ENCODE peak calls at places on chromosomes 13 and 19, in four cellular contexts. One of them, this sample, is unnamed.

GRCh38 chr19:35992902-35993765 is 1.9 kb upstream of the SDHAF1 start:
- DNase-seq in transverse colon: no peak
- DNase-seq in kidney epithelial cell: no peak
- DNase-seq in hepatocyte: no peak
- DNase-seq in this sample: no peak

GRCh38 chr13:100128838-100129237 is 39.9 kb downstream of the PCCA start:
- DNase-seq in transverse colon: no peak
- DNase-seq in kidney epithelial cell: no peak
- DNase-seq in hepatocyte: peak
- DNase-seq in this sample: no peak

GRCh38 chr19:43311706-43312105 is 41.8 kb upstream of the CD177 start:
- DNase-seq in transverse colon: no peak
- DNase-seq in kidney epithelial cell: no peak
- DNase-seq in hepatocyte: no peak
- DNase-seq in this sample: no peak

GRCh38 chr13:56166864-56167263 is 973.9 kb upstream of the PRR20A start:
- DNase-seq in transverse colon: no peak
- DNase-seq in kidney epithelial cell: no peak
- DNase-seq in hepatocyte: no peak
- DNase-seq in this sample: no peak

GRCh38 chr13:31882794-31883193 is 143.5 kb downstream of the RXFP2 start:
- DNase-seq in transverse colon: no peak
- DNase-seq in kidney epithelial cell: no peak
- DNase-seq in hepatocyte: no peak
- DNase-seq in this sample: no peak

GRCh38 chr13:23578411-23579071 is 8.3 kb downstream of the TNFRSF19 start:
- DNase-seq in transverse colon: peak
- DNase-seq in kidney epithelial cell: no peak
- DNase-seq in hepatocyte: peak
- DNase-seq in this sample: no peak

GRCh38 chr13:111630411-111630810 is 310.0 kb downstream of the TEX29 start:
- DNase-seq in transverse colon: no peak
- DNase-seq in kidney epithelial cell: no peak
- DNase-seq in hepatocyte: no peak
- DNase-seq in this sample: no peak

GRCh38 chr19:16579381-16579780 is 7.2 kb upstream of the SLC35E1 start:
- DNase-seq in transverse colon: no peak
- DNase-seq in kidney epithelial cell: no peak
- DNase-seq in hepatocyte: no peak
- DNase-seq in this sample: no peak

GRCh38 chr13:91722267-91722884 is 324.0 kb downstream of the GPC5 start:
- DNase-seq in transverse colon: no peak
- DNase-seq in kidney epithelial cell: no peak
- DNase-seq in hepatocyte: peak
- DNase-seq in this sample: no peak

GRCh38 chr19:32404213-32404938 is 1.2 kb upstream of the DPY19L3 start:
- DNase-seq in transverse colon: no peak
- DNase-seq in kidney epithelial cell: no peak
- DNase-seq in hepatocyte: no peak
- DNase-seq in this sample: no peak

GRCh38 chr19:35260694-35261304 is 8.0 kb upstream of the USF2 start:
- DNase-seq in transverse colon: no peak
- DNase-seq in kidney epithelial cell: no peak
- DNase-seq in hepatocyte: no peak
- DNase-seq in this sample: no peak

GRCh38 chr13:109401891-109402290 is 384.5 kb downstream of the IRS2 start:
- DNase-seq in transverse colon: no peak
- DNase-seq in kidney epithelial cell: no peak
- DNase-seq in hepatocyte: no peak
- DNase-seq in this sample: no peak

GRCh38 chr13:63864171-63864902 is 2448.7 kb upstream of the PCDH20 start:
- DNase-seq in transverse colon: no peak
- DNase-seq in kidney epithelial cell: no peak
- DNase-seq in hepatocyte: no peak
- DNase-seq in this sample: no peak

GRCh38 chr13:111952814-111953213 is 114.1 kb upstream of the SOX1 start:
- DNase-seq in transverse colon: no peak
- DNase-seq in kidney epithelial cell: no peak
- DNase-seq in hepatocyte: no peak
- DNase-seq in this sample: no peak

GRCh38 chr19:11089254-11090013 is at the start of gene LDLR:
- DNase-seq in transverse colon: peak
- DNase-seq in kidney epithelial cell: peak
- DNase-seq in hepatocyte: peak
- DNase-seq in this sample: peak

GRCh38 chr13:106349080-106349841 is 186.2 kb downstream of the EFNB2 start:
- DNase-seq in transverse colon: peak
- DNase-seq in kidney epithelial cell: peak
- DNase-seq in hepatocyte: peak
- DNase-seq in this sample: no peak

GRCh38 chr13:59126474-59126873 is 1037.3 kb downstream of the DIAPH3 start:
- DNase-seq in transverse colon: no peak
- DNase-seq in kidney epithelial cell: no peak
- DNase-seq in hepatocyte: no peak
- DNase-seq in this sample: no peak

GRCh38 chr13:76245216-76245615 is 609.1 kb downstream of the LMO7 start:
- DNase-seq in transverse colon: no peak
- DNase-seq in kidney epithelial cell: no peak
- DNase-seq in hepatocyte: no peak
- DNase-seq in this sample: no peak

GRCh38 chr13:98476106-98476505 is 100.8 kb downstream of the STK24 start:
- DNase-seq in transverse colon: no peak
- DNase-seq in kidney epithelial cell: no peak
- DNase-seq in hepatocyte: no peak
- DNase-seq in this sample: no peak

GRCh38 chr19:6772028-6772865 is at the start of gene VAV1:
- DNase-seq in transverse colon: peak
- DNase-seq in kidney epithelial cell: no peak
- DNase-seq in hepatocyte: no peak
- DNase-seq in this sample: no peak

GRCh38 chr19:39038098-39038497 is 5.7 kb upstream of the FBXO27 start:
- DNase-seq in transverse colon: peak
- DNase-seq in kidney epithelial cell: no peak
- DNase-seq in hepatocyte: peak
- DNase-seq in this sample: no peak

GRCh38 chr19:45186509-45187334 is 8.1 kb downstream of the BLOC1S3 start:
- DNase-seq in transverse colon: no peak
- DNase-seq in kidney epithelial cell: no peak
- DNase-seq in hepatocyte: no peak
- DNase-seq in this sample: peak

GRCh38 chr19:5560156-5560555 is 7.6 kb downstream of the TINCR start:
- DNase-seq in transverse colon: no peak
- DNase-seq in kidney epithelial cell: no peak
- DNase-seq in hepatocyte: no peak
- DNase-seq in this sample: no peak

GRCh38 chr13:106100261-106100919 is 435.1 kb downstream of the EFNB2 start:
- DNase-seq in transverse colon: peak
- DNase-seq in kidney epithelial cell: no peak
- DNase-seq in hepatocyte: peak
- DNase-seq in this sample: no peak

GRCh38 chr19:7611541-7612279 is 16.0 kb downstream of the CAMSAP3 start:
- DNase-seq in transverse colon: no peak
- DNase-seq in kidney epithelial cell: no peak
- DNase-seq in hepatocyte: no peak
- DNase-seq in this sample: no peak

GRCh38 chr13:73714522-73714921 is 419.7 kb downstream of the KLF12 start:
- DNase-seq in transverse colon: no peak
- DNase-seq in kidney epithelial cell: no peak
- DNase-seq in hepatocyte: no peak
- DNase-seq in this sample: no peak

GRCh38 chr13:68358218-68358817 is 1128.2 kb upstream of the PCDH9 start:
- DNase-seq in transverse colon: no peak
- DNase-seq in kidney epithelial cell: no peak
- DNase-seq in hepatocyte: no peak
- DNase-seq in this sample: no peak

GRCh38 chr13:83333614-83334388 is 548.5 kb downstream of the SLITRK1 start:
- DNase-seq in transverse colon: no peak
- DNase-seq in kidney epithelial cell: no peak
- DNase-seq in hepatocyte: no peak
- DNase-seq in this sample: no peak
- H3K4me3 ChIP-seq in transverse colon: no peak
- H3K4me3 ChIP-seq in kidney epithelial cell: no peak
- H3K4me3 ChIP-seq in hepatocyte: no peak
- H3K4me3 ChIP-seq in this sample: no peak

GRCh38 chr13:40749327-40749726 is 21.7 kb downstream of the MRPS31 start:
- DNase-seq in transverse colon: no peak
- DNase-seq in kidney epithelial cell: no peak
- DNase-seq in hepatocyte: no peak
- DNase-seq in this sample: no peak
- TF ChIP-seq CTCF in transverse colon: no peak
- TF ChIP-seq CTCF in kidney epithelial cell: peak
- TF ChIP-seq CTCF in hepatocyte: peak
- TF ChIP-seq CTCF in this sample: no peak

GRCh38 chr19:19214892-19215291 is 3.1 kb downstream of the NCAN start:
- DNase-seq in transverse colon: no peak
- DNase-seq in kidney epithelial cell: no peak
- DNase-seq in hepatocyte: peak
- DNase-seq in this sample: no peak
- H3K4me3 ChIP-seq in transverse colon: no peak
- H3K4me3 ChIP-seq in kidney epithelial cell: no peak
- H3K4me3 ChIP-seq in hepatocyte: no peak
- H3K4me3 ChIP-seq in this sample: no peak

DNA sequence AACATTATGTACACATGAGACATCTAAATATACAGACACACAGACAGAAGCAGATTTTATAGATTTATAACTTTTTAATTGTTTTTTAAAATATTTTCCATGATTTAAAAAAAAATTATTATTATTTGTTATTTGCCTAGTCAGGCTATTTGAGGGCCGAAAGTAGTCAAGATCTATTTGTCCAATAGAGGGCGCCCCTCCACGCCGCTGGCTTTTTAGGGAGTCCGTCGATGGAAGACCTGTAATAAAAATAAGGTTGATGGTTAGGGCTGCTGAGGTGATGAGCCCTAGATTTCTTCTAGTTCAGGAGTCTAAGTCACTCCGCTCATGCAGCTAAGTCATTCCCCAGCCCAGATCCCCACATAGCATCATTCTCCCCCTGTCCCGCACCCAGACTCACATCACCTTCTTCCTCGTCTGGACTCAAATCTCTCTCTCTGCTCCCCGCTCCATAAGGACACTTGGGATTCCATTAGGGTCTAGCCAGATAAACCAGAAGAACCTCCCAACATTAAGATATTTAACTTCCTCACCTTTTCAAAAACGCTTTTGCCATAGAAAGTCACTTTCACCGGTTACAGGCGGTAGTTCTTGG is 33.9 kb upstream of the CEACAM21 start:
- DNase-seq in transverse colon: peak
- DNase-seq in kidney epithelial cell: no peak
- DNase-seq in hepatocyte: no peak
- DNase-seq in this sample: no peak
- TF ChIP-seq CTCF in transverse colon: peak
- TF ChIP-seq CTCF in kidney epithelial cell: peak
- TF ChIP-seq CTCF in hepatocyte: peak
- TF ChIP-seq CTCF in this sample: peak

DNA sequence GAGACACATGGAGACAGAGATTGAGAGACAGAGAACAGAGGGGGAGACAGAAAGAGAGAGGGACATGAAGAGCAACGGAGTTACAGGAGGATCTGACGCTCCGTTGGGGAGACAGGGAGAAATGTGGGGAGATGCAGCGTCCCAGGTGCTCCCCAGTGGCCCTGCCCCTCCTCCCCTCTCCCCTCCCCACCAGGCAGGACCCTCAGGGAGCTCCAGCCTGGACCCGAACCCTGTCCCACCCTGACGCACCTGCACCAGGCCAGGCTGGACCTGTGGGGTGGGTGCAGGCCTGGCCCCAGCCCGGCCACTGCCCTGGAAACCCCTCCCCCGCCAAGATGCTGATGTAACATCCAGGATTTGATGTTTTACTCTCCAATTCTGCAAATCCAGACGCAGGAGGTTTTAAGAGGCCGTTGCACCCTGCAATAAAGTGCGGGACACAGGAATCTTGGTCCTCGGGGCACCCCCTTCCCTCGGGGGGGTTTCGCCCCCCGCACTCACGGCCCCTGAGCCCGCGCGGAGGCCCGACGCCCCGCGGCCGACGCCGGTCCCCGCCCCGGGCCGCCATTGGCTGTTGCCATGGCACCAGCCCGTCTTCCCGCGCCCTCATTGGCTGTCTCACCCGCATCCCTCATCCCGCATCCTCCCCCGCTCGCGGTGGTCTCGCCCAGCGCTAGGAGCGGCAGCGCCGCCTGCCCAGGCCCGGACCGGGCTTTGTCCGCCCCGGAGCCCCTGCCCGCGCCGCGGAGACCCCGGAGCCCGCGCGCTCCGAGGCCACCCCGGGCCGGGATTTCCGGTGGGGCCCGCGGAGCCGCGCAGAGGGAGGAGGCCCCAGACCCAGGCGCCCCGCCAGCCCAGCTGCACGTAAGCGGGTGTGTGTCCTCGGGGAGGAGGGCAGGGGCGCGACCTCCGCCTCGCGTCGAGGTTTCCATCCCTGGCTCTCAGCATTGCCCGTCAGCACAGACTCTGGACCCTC is at the start of gene APC2:
- DNase-seq in transverse colon: no peak
- DNase-seq in kidney epithelial cell: no peak
- DNase-seq in hepatocyte: peak
- DNase-seq in this sample: no peak
- H3K4me3 ChIP-seq in transverse colon: no peak
- H3K4me3 ChIP-seq in kidney epithelial cell: no peak
- H3K4me3 ChIP-seq in hepatocyte: no peak
- H3K4me3 ChIP-seq in this sample: peak

DNA sequence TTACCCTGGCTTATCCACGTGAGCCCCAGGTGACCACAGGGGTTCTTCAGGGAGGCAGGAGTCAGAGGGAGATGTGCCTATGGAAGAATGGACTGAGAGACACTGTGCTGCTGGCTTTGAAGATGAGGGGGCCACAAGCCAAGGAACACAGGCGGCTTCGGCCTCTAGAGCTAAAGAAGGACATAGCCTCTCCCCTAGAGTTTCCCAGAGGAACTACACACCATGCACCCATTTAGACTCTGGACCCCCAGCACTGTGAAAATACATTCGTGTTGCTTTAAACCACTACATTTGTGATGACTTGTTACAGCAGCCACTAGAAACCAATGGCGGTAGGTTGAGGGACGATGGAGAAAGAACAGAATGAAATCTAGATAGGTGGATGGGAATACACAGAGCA is 13.7 kb upstream of the ATF5 start:
- DNase-seq in transverse colon: no peak
- DNase-seq in kidney epithelial cell: no peak
- DNase-seq in hepatocyte: no peak
- DNase-seq in this sample: no peak
- TF ChIP-seq CTCF in transverse colon: no peak
- TF ChIP-seq CTCF in kidney epithelial cell: peak
- TF ChIP-seq CTCF in hepatocyte: no peak
- TF ChIP-seq CTCF in this sample: no peak

GRCh38 chr19:15430526-15431120 is 11.8 kb upstream of the AKAP8L start:
- DNase-seq in transverse colon: no peak
- DNase-seq in kidney epithelial cell: no peak
- DNase-seq in hepatocyte: no peak
- DNase-seq in this sample: no peak
- H3K4me3 ChIP-seq in transverse colon: no peak
- H3K4me3 ChIP-seq in kidney epithelial cell: no peak
- H3K4me3 ChIP-seq in hepatocyte: no peak
- H3K4me3 ChIP-seq in this sample: peak

This sample was measured in AG04449.